ENCODE peak calls at places on chromosomes 1 and 21, in six cellular contexts. I is NCI-H748 treated with DMSO at 0.1 percent for 48 hours, F is neural crest cell, K is HFF-Myc, R is IMR-90, H is thoracic aorta. N is an unnamed sample.

GRCh38 chr1:14682941-14683340 is 84.5 kb downstream of the KAZN start:
- DNase-seq in I (no peak), F (no peak), K (no peak), R (no peak), H (no peak), N (no peak)

GRCh38 chr1:30706528-30706927 is 16.9 kb downstream of the MATN1 start:
- DNase-seq in I (no peak), F (no peak), K (no peak), R (peak), H (no peak), N (no peak)

GRCh38 chr1:148362141-148362929 is 120.8 kb downstream of the PPIAL4G start:
- DNase-seq in I (peak), F (no peak), K (no peak), R (peak), H (no peak), N (no peak)

GRCh38 chr1:109040627-109041613 is 982 bp downstream of the WDR47 start:
- DNase-seq in I (peak), F (peak), K (no peak), R (no peak), H (no peak), N (no peak)

GRCh38 chr1:12696658-12697057 is 19.3 kb upstream of the AADACL3 start:
- DNase-seq in I (no peak), F (no peak), K (no peak), R (no peak), H (no peak), N (no peak)

GRCh38 chr1:6027591-6027990 is 18.1 kb upstream of the KCNAB2 start:
- DNase-seq in I (no peak), F (no peak), K (no peak), R (no peak), H (no peak), N (no peak)

GRCh38 chr1:9542425-9542824 is 3.2 kb downstream of the SLC25A33 start:
- DNase-seq in I (no peak), F (no peak), K (no peak), R (peak), H (no peak), N (no peak)

GRCh38 chr1:998905-999796 is 746 bp downstream of the HES4 start:
- DNase-seq in I (peak), F (no peak), K (no peak), R (peak), H (no peak), N (no peak)

GRCh38 chr1:15417365-15417934 is 7.8 kb downstream of the EFHD2 start:
- DNase-seq in I (no peak), F (no peak), K (peak), R (peak), H (no peak), N (no peak)

GRCh38 chr21:25913488-25913887 is 178.7 kb downstream of the GABPA start:
- DNase-seq in I (no peak), F (no peak), K (no peak), R (no peak), H (no peak), N (no peak)

GRCh38 chr1:63794927-63795326 is 21.1 kb downstream of the ROR1 start:
- DNase-seq in I (no peak), F (no peak), K (no peak), R (peak), H (no peak), N (peak)

GRCh38 chr21:31180256-31181088 is 142.2 kb upstream of the KRTAP19-8 start:
- DNase-seq in I (no peak), F (peak), K (no peak), R (peak), H (no peak), N (no peak)

GRCh38 chr1:175195281-175195680 is 2.7 kb upstream of the KIAA0040 start:
- DNase-seq in I (no peak), F (no peak), K (no peak), R (no peak), H (no peak), N (no peak)

GRCh38 chr1:214715126-214715525 is 112.1 kb downstream of the CENPF start:
- DNase-seq in I (no peak), F (no peak), K (no peak), R (no peak), H (no peak), N (no peak)

GRCh38 chr1:62082456-62083363 is 111.9 kb upstream of the L1TD1 start:
- DNase-seq in I (peak), F (peak), K (peak), R (peak), H (no peak), N (peak)

GRCh38 chr1:159889821-159890252 is 10.1 kb downstream of the CFAP45 start:
- DNase-seq in I (no peak), F (no peak), K (peak), R (peak), H (no peak), N (no peak)

GRCh38 chr1:171772312-171772711 is 9.1 kb upstream of the METTL13 start:
- DNase-seq in I (no peak), F (no peak), K (no peak), R (no peak), H (no peak), N (no peak)

GRCh38 chr1:227944066-227944930 is 3.4 kb downstream of the WNT9A start:
- DNase-seq in I (no peak), F (no peak), K (no peak), R (no peak), H (no peak), N (no peak)

GRCh38 chr1:199979071-199979470 is 48.4 kb upstream of the NR5A2 start:
- DNase-seq in I (no peak), F (no peak), K (no peak), R (no peak), H (no peak), N (no peak)

GRCh38 chr1:200888349-200888838 is 6.3 kb upstream of the INAVA start:
- DNase-seq in I (no peak), F (no peak), K (no peak), R (no peak), H (no peak), N (no peak)

GRCh38 chr1:198696211-198696610 is 57.4 kb downstream of the PTPRC start:
- DNase-seq in I (no peak), F (no peak), K (no peak), R (no peak), H (no peak), N (no peak)

GRCh38 chr1:107936498-107937481 is 28.2 kb downstream of the VAV3 start:
- DNase-seq in I (no peak), F (no peak), K (peak), R (peak), H (no peak), N (peak)

GRCh38 chr1:155487537-155487936 is 75.1 kb downstream of the ASH1L start:
- DNase-seq in I (no peak), F (no peak), K (no peak), R (no peak), H (no peak), N (no peak)

GRCh38 chr1:170857955-170858354 is 77.4 kb upstream of the MROH9 start:
- DNase-seq in I (no peak), F (no peak), K (no peak), R (no peak), H (no peak), N (no peak)

GRCh38 chr1:79711001-79711431 is 704.5 kb upstream of the ADGRL4 start:
- DNase-seq in I (no peak), F (no peak), K (no peak), R (peak), H (no peak), N (no peak)

GRCh38 chr1:24112381-24113169 is 640 bp upstream of the MYOM3 start:
- DNase-seq in I (no peak), F (no peak), K (no peak), R (peak), H (peak), N (no peak)

GRCh38 chr1:183461350-183461749 is 10.9 kb upstream of the SMG7 start:
- DNase-seq in I (no peak), F (no peak), K (no peak), R (no peak), H (no peak), N (no peak)

GRCh38 chr1:62229932-62230331 is 35.3 kb downstream of the L1TD1 start:
- DNase-seq in I (no peak), F (no peak), K (no peak), R (no peak), H (no peak), N (no peak)

GRCh38 chr1:13956386-13956785 is 256.4 kb downstream of the PRDM2 start:
- DNase-seq in I (no peak), F (no peak), K (no peak), R (no peak), H (no peak), N (no peak)

GRCh38 chr1:43373034-43373940 is 5.5 kb upstream of the ELOVL1 start:
- DNase-seq in I (no peak), F (no peak), K (peak), R (peak), H (no peak), N (no peak)

GRCh38 chr1:184982002-184982954 is 8.0 kb upstream of the NIBAN1 start:
- DNase-seq in I (peak), F (peak), K (peak), R (peak), H (peak), N (peak)

GRCh38 chr1:11802973-11803885 is 2.5 kb downstream of the MTHFR start:
- DNase-seq in I (no peak), F (peak), K (peak), R (peak), H (peak), N (peak)

GRCh38 chr1:158149577-158150269 is 31.0 kb upstream of the CD1D start:
- DNase-seq in I (peak), F (peak), K (peak), R (peak), H (peak), N (peak)

GRCh38 chr1:41456847-41457540 is 27.5 kb downstream of the EDN2 start:
- DNase-seq in I (no peak), F (no peak), K (no peak), R (no peak), H (no peak), N (no peak)

GRCh38 chr1:86773331-86774288 is 69.2 kb downstream of the SH3GLB1 start:
- DNase-seq in I (no peak), F (no peak), K (no peak), R (peak), H (no peak), N (no peak)

GRCh38 chr1:200925821-200926220 is 31.1 kb downstream of the INAVA start:
- DNase-seq in I (no peak), F (no peak), K (no peak), R (peak), H (no peak), N (no peak)

GRCh38 chr1:22207605-22208264 is 64.8 kb upstream of the WNT4 start:
- DNase-seq in I (no peak), F (no peak), K (no peak), R (no peak), H (no peak), N (no peak)

GRCh38 chr1:165857046-165857801 is 29.8 kb downstream of the UCK2 start:
- DNase-seq in I (no peak), F (no peak), K (no peak), R (peak), H (no peak), N (peak)

GRCh38 chr1:154911691-154912550 is 24.6 kb downstream of the PMVK start:
- DNase-seq in I (no peak), F (no peak), K (no peak), R (no peak), H (no peak), N (no peak)

N was measured in NT2/D1.